ENCODE peak calls at places on chromosomes 11 and 22, in five cellular contexts. Q, N, M, S and Z are unnamed samples.
A peak's percentile ranks its signal among the peaks of the same experiment; 100 is the strongest.

GRCh38 chr11:88208742-88209141 is 33.5 kb upstream of the RAB38 start:
- DNase-seq in Q (no peak), N (no peak), M (no peak), S (peak; percentile 39), Z (peak; percentile 9)

GRCh38 chr11:121299417-121299816 is 6.8 kb downstream of the SC5D start:
- DNase-seq in Q (no peak), N (no peak), M (no peak), S (no peak), Z (no peak)

GRCh38 chr11:44955019-44955738 is 4.5 kb upstream of the TP53I11 start:
- DNase-seq in Q (no peak), N (peak; percentile 71), M (no peak), S (peak; percentile 94), Z (peak; percentile 94)

GRCh38 chr11:85664561-85665481 is at the start of gene CREBZF:
- DNase-seq in Q (peak; percentile 94), N (peak; percentile 90), M (peak; percentile 87), S (peak; percentile 96), Z (peak; percentile 97)

GRCh38 chr11:123062892-123063395 is 1.0 kb upstream of the HSPA8 start:
- DNase-seq in Q (no peak), N (no peak), M (no peak), S (peak; percentile 58), Z (no peak)

GRCh38 chr11:74926304-74927030 is 22.4 kb downstream of the XRRA1 start:
- DNase-seq in Q (no peak), N (no peak), M (no peak), S (no peak), Z (no peak)

GRCh38 chr11:63901660-63902059 is 15.3 kb downstream of the RCOR2 start:
- DNase-seq in Q (no peak), N (no peak), M (no peak), S (peak; percentile 51), Z (peak; percentile 41)

GRCh38 chr11:101176381-101176780 is 46.8 kb upstream of the PGR start:
- DNase-seq in Q (no peak), N (no peak), M (no peak), S (no peak), Z (peak; percentile 34)

GRCh38 chr11:12629601-12630313 is 44.5 kb upstream of the TEAD1 start:
- DNase-seq in Q (no peak), N (no peak), M (no peak), S (peak; percentile 65), Z (peak; percentile 79)

GRCh38 chr11:108973402-108974119 is 308.7 kb downstream of the DDX10 start:
- DNase-seq in Q (no peak), N (peak; percentile 39), M (no peak), S (peak; percentile 89), Z (peak; percentile 85)

GRCh38 chr11:71995726-71996291 is 2.9 kb upstream of the IL18BP start:
- DNase-seq in Q (no peak), N (no peak), M (no peak), S (no peak), Z (no peak)

GRCh38 chr11:92107331-92107730 is 117.3 kb upstream of the FAT3 start:
- DNase-seq in Q (no peak), N (no peak), M (no peak), S (no peak), Z (no peak)

GRCh38 chr11:90930252-90930651 is 707.4 kb upstream of the CHORDC1 start:
- DNase-seq in Q (no peak), N (no peak), M (no peak), S (no peak), Z (no peak)
- TF ChIP-seq CTCF in Q (no peak), N (no peak), M (no peak), S (no peak), Z (no peak)

GRCh38 chr11:67563354-67564114 is 20.1 kb upstream of the GSTP1 start:
- DNase-seq in Q (no peak), N (no peak), M (peak; percentile 76), S (peak; percentile 90), Z (peak; percentile 81)
- H3K4me3 ChIP-seq in Q (no peak overlapping the region), N (no peak overlapping the region), M (peak overlapping the region; percentile 1), S (no peak overlapping the region), Z (no peak overlapping the region)

GRCh38 chr11:80315263-80315662 is 874.4 kb upstream of the TENM4 start:
- DNase-seq in Q (no peak), N (no peak), M (no peak), S (no peak), Z (no peak)

GRCh38 chr11:80317612-80318011 is 876.8 kb upstream of the TENM4 start:
- DNase-seq in Q (no peak), N (no peak), M (no peak), S (no peak), Z (no peak)

GRCh38 chr11:80320226-80320625 is 879.4 kb upstream of the TENM4 start:
- DNase-seq in Q (no peak), N (no peak), M (no peak), S (no peak), Z (no peak)

DNA sequence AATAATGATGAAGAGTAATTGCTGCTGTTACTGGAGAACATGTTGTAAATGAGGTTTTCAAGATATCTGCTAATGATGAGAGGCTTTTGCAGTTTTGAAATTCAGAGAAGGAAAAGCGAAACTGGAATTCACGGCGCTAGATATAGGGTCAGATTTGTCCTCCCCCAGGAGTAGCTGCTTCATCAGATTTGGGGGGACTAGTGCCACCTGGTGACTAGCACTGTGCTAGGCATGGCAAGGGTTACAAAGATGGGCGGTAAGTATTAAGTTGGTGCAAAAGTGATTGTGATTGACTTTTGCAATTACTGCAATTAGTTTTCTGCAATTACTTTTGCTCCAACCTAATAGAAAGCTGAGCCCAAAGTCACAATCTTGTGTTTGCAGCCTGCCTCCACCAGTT is 879.9 kb upstream of the TENM4 start:
- DNase-seq in Q (no peak), N (no peak), M (no peak), S (no peak), Z (no peak)
- TF ChIP-seq CTCF in Q (no peak), N (no peak), M (peak; percentile 2), S (no peak), Z (no peak)

GRCh38 chr22:27377901-27378300 is 423.7 kb downstream of the MN1 start:
- DNase-seq in Q (no peak), N (no peak), M (no peak), S (no peak), Z (no peak)
- H3K4me3 ChIP-seq in Q (no peak overlapping the region), N (no peak overlapping the region), M (no peak overlapping the region), S (no peak overlapping the region), Z (no peak overlapping the region)